ENCODE peak calls at places on chromosomes 16 and 17, in ten cellular contexts. F, D, V, U, O, R, L, P, Y and N are unnamed samples.

GRCh38 chr16:4886151-4886550 is 38.9 kb downstream of the UBN1 start:
- DNase-seq in F (no peak), D (no peak), V (no peak), U (no peak), O (no peak), R (no peak), L (no peak), P (no peak), Y (no peak), N (no peak)

GRCh38 chr17:7888184-7888920 is at the start of gene CHD3:
- DNase-seq in F (no peak), D (peak; percentile 68), V (no peak), U (no peak), O (no peak), R (peak; percentile 16), L (no peak), P (peak; percentile 22), Y (no peak), N (no peak)

GRCh38 chr17:65741690-65742089 is 180.2 kb upstream of the AXIN2 start:
- DNase-seq in F (no peak), D (no peak), V (no peak), U (no peak), O (no peak), R (no peak), L (no peak), P (no peak), Y (no peak), N (no peak)

GRCh38 chr17:82126479-82127314 is 28.7 kb upstream of the FASN start:
- DNase-seq in F (peak; percentile 35), D (no peak), V (no peak), U (peak; percentile 48), O (peak; percentile 53), R (peak; percentile 88), L (no peak), P (no peak), Y (no peak), N (no peak)

GRCh38 chr17:6686026-6686425 is 27.1 kb downstream of the SLC13A5 start:
- DNase-seq in F (no peak), D (no peak), V (no peak), U (no peak), O (no peak), R (no peak), L (no peak), P (no peak), Y (no peak), N (no peak)

GRCh38 chr16:242281-242680 is 7.7 kb downstream of the FAM234A start:
- DNase-seq in F (no peak), D (no peak), V (no peak), U (no peak), O (no peak), R (no peak), L (no peak), P (no peak), Y (no peak), N (no peak)

GRCh38 chr17:8581002-8581658 is 49.4 kb downstream of the MYH10 start:
- DNase-seq in F (no peak), D (no peak), V (no peak), U (no peak), O (no peak), R (no peak), L (no peak), P (no peak), Y (no peak), N (no peak)

GRCh38 chr16:72876221-72876620 is 171.7 kb downstream of the ZFHX3 start:
- DNase-seq in F (no peak), D (peak; percentile 87), V (peak; percentile 72), U (no peak), O (no peak), R (no peak), L (peak; percentile 91), P (no peak), Y (peak; percentile 85), N (peak; percentile 91)

GRCh38 chr17:42846594-42847280 is 2.4 kb downstream of the AOC2 start:
- DNase-seq in F (no peak), D (peak; percentile 58), V (peak; percentile 58), U (no peak), O (no peak), R (no peak), L (peak; percentile 36), P (no peak), Y (peak; percentile 76), N (no peak)

GRCh38 chr17:80819422-80820164 is 172.0 kb upstream of the CHMP6 start:
- DNase-seq in F (no peak), D (no peak), V (no peak), U (no peak), O (no peak), R (no peak), L (no peak), P (no peak), Y (no peak), N (no peak)